ENCODE peak calls at places on chromosome 18, in four cellular contexts. One of them, this sample, is unnamed.

GRCh38 chr18:79400591-79401381 is 5.1 kb downstream of the NFATC1 start:
- DNase-seq in fibroblast of pulmonary artery: no peak
- DNase-seq in activated CD8-positive, alpha-beta memory T cell treated with anti-CD3 and anti-CD28 coated beads for 48 hours: no peak
- DNase-seq in stimulated activated CD4-positive, alpha-beta T cell treated with anti-CD3 and anti-CD28 coated beads, Interleukin-4, amount 100 ng/mL, for 48 hours: no peak
- DNase-seq in this sample: no peak

GRCh38 chr18:36625386-36625785 is 203.4 kb downstream of the TPGS2 start:
- DNase-seq in fibroblast of pulmonary artery: no peak
- DNase-seq in activated CD8-positive, alpha-beta memory T cell treated with anti-CD3 and anti-CD28 coated beads for 48 hours: no peak
- DNase-seq in stimulated activated CD4-positive, alpha-beta T cell treated with anti-CD3 and anti-CD28 coated beads, Interleukin-4, amount 100 ng/mL, for 48 hours: no peak
- DNase-seq in this sample: no peak

GRCh38 chr18:7524786-7525185 is 42.3 kb upstream of the PTPRM start:
- DNase-seq in fibroblast of pulmonary artery: peak
- DNase-seq in activated CD8-positive, alpha-beta memory T cell treated with anti-CD3 and anti-CD28 coated beads for 48 hours: no peak
- DNase-seq in stimulated activated CD4-positive, alpha-beta T cell treated with anti-CD3 and anti-CD28 coated beads, Interleukin-4, amount 100 ng/mL, for 48 hours: no peak
- DNase-seq in this sample: peak

GRCh38 chr18:2223394-2223793 is 347.9 kb downstream of the METTL4 start:
- DNase-seq in fibroblast of pulmonary artery: peak
- DNase-seq in activated CD8-positive, alpha-beta memory T cell treated with anti-CD3 and anti-CD28 coated beads for 48 hours: no peak
- DNase-seq in stimulated activated CD4-positive, alpha-beta T cell treated with anti-CD3 and anti-CD28 coated beads, Interleukin-4, amount 100 ng/mL, for 48 hours: no peak
- DNase-seq in this sample: no peak

GRCh38 chr18:11951390-11951851 is 29.9 kb upstream of the IMPA2 start:
- DNase-seq in fibroblast of pulmonary artery: no peak
- DNase-seq in activated CD8-positive, alpha-beta memory T cell treated with anti-CD3 and anti-CD28 coated beads for 48 hours: no peak
- DNase-seq in stimulated activated CD4-positive, alpha-beta T cell treated with anti-CD3 and anti-CD28 coated beads, Interleukin-4, amount 100 ng/mL, for 48 hours: no peak
- DNase-seq in this sample: no peak

GRCh38 chr18:31513189-31513907 is 15.4 kb downstream of the DSG2 start:
- DNase-seq in fibroblast of pulmonary artery: peak
- DNase-seq in activated CD8-positive, alpha-beta memory T cell treated with anti-CD3 and anti-CD28 coated beads for 48 hours: no peak
- DNase-seq in stimulated activated CD4-positive, alpha-beta T cell treated with anti-CD3 and anti-CD28 coated beads, Interleukin-4, amount 100 ng/mL, for 48 hours: no peak
- DNase-seq in this sample: peak

GRCh38 chr18:11136241-11136640 is 13.1 kb downstream of the PIEZO2 start:
- DNase-seq in fibroblast of pulmonary artery: no peak
- DNase-seq in activated CD8-positive, alpha-beta memory T cell treated with anti-CD3 and anti-CD28 coated beads for 48 hours: no peak
- DNase-seq in stimulated activated CD4-positive, alpha-beta T cell treated with anti-CD3 and anti-CD28 coated beads, Interleukin-4, amount 100 ng/mL, for 48 hours: no peak
- DNase-seq in this sample: peak

GRCh38 chr18:34650121-34650545 is 60.0 kb upstream of the DTNA start:
- DNase-seq in fibroblast of pulmonary artery: peak
- DNase-seq in activated CD8-positive, alpha-beta memory T cell treated with anti-CD3 and anti-CD28 coated beads for 48 hours: no peak
- DNase-seq in stimulated activated CD4-positive, alpha-beta T cell treated with anti-CD3 and anti-CD28 coated beads, Interleukin-4, amount 100 ng/mL, for 48 hours: no peak
- DNase-seq in this sample: peak

GRCh38 chr18:48186084-48186798 is 222.9 kb downstream of the ZBTB7C start:
- DNase-seq in fibroblast of pulmonary artery: no peak
- DNase-seq in activated CD8-positive, alpha-beta memory T cell treated with anti-CD3 and anti-CD28 coated beads for 48 hours: no peak
- DNase-seq in stimulated activated CD4-positive, alpha-beta T cell treated with anti-CD3 and anti-CD28 coated beads, Interleukin-4, amount 100 ng/mL, for 48 hours: no peak
- DNase-seq in this sample: no peak

GRCh38 chr18:22674300-22674699 is 256.6 kb upstream of the CTAGE1 start:
- DNase-seq in fibroblast of pulmonary artery: peak
- DNase-seq in activated CD8-positive, alpha-beta memory T cell treated with anti-CD3 and anti-CD28 coated beads for 48 hours: no peak
- DNase-seq in stimulated activated CD4-positive, alpha-beta T cell treated with anti-CD3 and anti-CD28 coated beads, Interleukin-4, amount 100 ng/mL, for 48 hours: no peak
- DNase-seq in this sample: peak

GRCh38 chr18:30072609-30073385 is 969.7 kb downstream of the DSC3 start:
- DNase-seq in fibroblast of pulmonary artery: no peak
- DNase-seq in activated CD8-positive, alpha-beta memory T cell treated with anti-CD3 and anti-CD28 coated beads for 48 hours: no peak
- DNase-seq in stimulated activated CD4-positive, alpha-beta T cell treated with anti-CD3 and anti-CD28 coated beads, Interleukin-4, amount 100 ng/mL, for 48 hours: no peak
- DNase-seq in this sample: no peak

GRCh38 chr18:3692113-3692621 is 242.2 kb downstream of the TGIF1 start:
- DNase-seq in fibroblast of pulmonary artery: no peak
- DNase-seq in activated CD8-positive, alpha-beta memory T cell treated with anti-CD3 and anti-CD28 coated beads for 48 hours: no peak
- DNase-seq in stimulated activated CD4-positive, alpha-beta T cell treated with anti-CD3 and anti-CD28 coated beads, Interleukin-4, amount 100 ng/mL, for 48 hours: no peak
- DNase-seq in this sample: no peak

GRCh38 chr18:46716827-46717226 is 40.0 kb downstream of the ST8SIA5 start:
- DNase-seq in fibroblast of pulmonary artery: no peak
- DNase-seq in activated CD8-positive, alpha-beta memory T cell treated with anti-CD3 and anti-CD28 coated beads for 48 hours: no peak
- DNase-seq in stimulated activated CD4-positive, alpha-beta T cell treated with anti-CD3 and anti-CD28 coated beads, Interleukin-4, amount 100 ng/mL, for 48 hours: no peak
- DNase-seq in this sample: no peak

GRCh38 chr18:54223568-54224241 is 764 bp downstream of the MBD2 start:
- DNase-seq in fibroblast of pulmonary artery: peak
- DNase-seq in activated CD8-positive, alpha-beta memory T cell treated with anti-CD3 and anti-CD28 coated beads for 48 hours: peak
- DNase-seq in stimulated activated CD4-positive, alpha-beta T cell treated with anti-CD3 and anti-CD28 coated beads, Interleukin-4, amount 100 ng/mL, for 48 hours: peak
- DNase-seq in this sample: peak

GRCh38 chr18:48806551-48807261 is 144.1 kb downstream of the SMAD7 start:
- DNase-seq in fibroblast of pulmonary artery: no peak
- DNase-seq in activated CD8-positive, alpha-beta memory T cell treated with anti-CD3 and anti-CD28 coated beads for 48 hours: no peak
- DNase-seq in stimulated activated CD4-positive, alpha-beta T cell treated with anti-CD3 and anti-CD28 coated beads, Interleukin-4, amount 100 ng/mL, for 48 hours: no peak
- DNase-seq in this sample: no peak

GRCh38 chr18:3851159-3851558 is 401.2 kb downstream of the TGIF1 start:
- DNase-seq in fibroblast of pulmonary artery: no peak
- DNase-seq in activated CD8-positive, alpha-beta memory T cell treated with anti-CD3 and anti-CD28 coated beads for 48 hours: no peak
- DNase-seq in stimulated activated CD4-positive, alpha-beta T cell treated with anti-CD3 and anti-CD28 coated beads, Interleukin-4, amount 100 ng/mL, for 48 hours: no peak
- DNase-seq in this sample: no peak

GRCh38 chr18:36095936-36096519 is 28.7 kb upstream of the RPRD1A start:
- DNase-seq in fibroblast of pulmonary artery: peak
- DNase-seq in activated CD8-positive, alpha-beta memory T cell treated with anti-CD3 and anti-CD28 coated beads for 48 hours: no peak
- DNase-seq in stimulated activated CD4-positive, alpha-beta T cell treated with anti-CD3 and anti-CD28 coated beads, Interleukin-4, amount 100 ng/mL, for 48 hours: no peak
- DNase-seq in this sample: peak

GRCh38 chr18:24731981-24732380 is 271.5 kb downstream of the HRH4 start:
- DNase-seq in fibroblast of pulmonary artery: no peak
- DNase-seq in activated CD8-positive, alpha-beta memory T cell treated with anti-CD3 and anti-CD28 coated beads for 48 hours: no peak
- DNase-seq in stimulated activated CD4-positive, alpha-beta T cell treated with anti-CD3 and anti-CD28 coated beads, Interleukin-4, amount 100 ng/mL, for 48 hours: no peak
- DNase-seq in this sample: no peak

GRCh38 chr18:58998421-58999203 is 133.9 kb downstream of the ZNF532 start:
- DNase-seq in fibroblast of pulmonary artery: peak
- DNase-seq in activated CD8-positive, alpha-beta memory T cell treated with anti-CD3 and anti-CD28 coated beads for 48 hours: no peak
- DNase-seq in stimulated activated CD4-positive, alpha-beta T cell treated with anti-CD3 and anti-CD28 coated beads, Interleukin-4, amount 100 ng/mL, for 48 hours: no peak
- DNase-seq in this sample: peak

GRCh38 chr18:59382388-59382787 is 23.3 kb upstream of the LMAN1 start:
- DNase-seq in fibroblast of pulmonary artery: no peak
- DNase-seq in activated CD8-positive, alpha-beta memory T cell treated with anti-CD3 and anti-CD28 coated beads for 48 hours: no peak
- DNase-seq in stimulated activated CD4-positive, alpha-beta T cell treated with anti-CD3 and anti-CD28 coated beads, Interleukin-4, amount 100 ng/mL, for 48 hours: no peak
- DNase-seq in this sample: no peak

GRCh38 chr18:74299162-74299561 is 7.4 kb upstream of the CYB5A start:
- DNase-seq in fibroblast of pulmonary artery: no peak
- DNase-seq in activated CD8-positive, alpha-beta memory T cell treated with anti-CD3 and anti-CD28 coated beads for 48 hours: no peak
- DNase-seq in stimulated activated CD4-positive, alpha-beta T cell treated with anti-CD3 and anti-CD28 coated beads, Interleukin-4, amount 100 ng/mL, for 48 hours: no peak
- DNase-seq in this sample: no peak

GRCh38 chr18:59996370-59996966 is 96.7 kb downstream of the PMAIP1 start:
- DNase-seq in fibroblast of pulmonary artery: peak
- DNase-seq in activated CD8-positive, alpha-beta memory T cell treated with anti-CD3 and anti-CD28 coated beads for 48 hours: no peak
- DNase-seq in stimulated activated CD4-positive, alpha-beta T cell treated with anti-CD3 and anti-CD28 coated beads, Interleukin-4, amount 100 ng/mL, for 48 hours: peak
- DNase-seq in this sample: peak